ENCODE peak calls at places on chromosome 4, in six cellular contexts. E is sigmoid colon, I is GM12878, V is fibroblast of lung, Z is K562, B is upper lobe of right lung. O is an unnamed sample.

GRCh38 chr4:122764808-122765189 is 32.3 kb downstream of the BBS12 start:
- DNase-seq in I (no peak), B (no peak), Z (no peak), V (peak; percentile 92), E (no peak), O (peak; percentile 86)

GRCh38 chr4:2931765-2932560 is 31.2 kb downstream of the NOP14 start:
- DNase-seq in Z (no peak), E (peak; percentile 80), B (peak; percentile 85), I (peak; percentile 55), V (no peak), O (no peak)

GRCh38 chr4:11782859-11783258 is 354.2 kb upstream of the HS3ST1 start:
- DNase-seq in Z (no peak), B (no peak), V (no peak), I (no peak), E (no peak), O (no peak)

GRCh38 chr4:141046255-141046654 is 87.0 kb downstream of the RNF150 start:
- DNase-seq in E (peak; percentile 78), B (no peak), Z (peak; percentile 2), V (peak; percentile 95), I (no peak), O (peak; percentile 96)

GRCh38 chr4:83011779-83012630 is 1.4 kb upstream of the LIN54 start:
- DNase-seq in E (peak; percentile 71), Z (peak; percentile 59), B (peak; percentile 76), I (no peak), V (peak; percentile 23), O (no peak)

GRCh38 chr4:120718979-120719566 is 203.5 kb downstream of the PRDM5 start:
- DNase-seq in V (peak; percentile 60), Z (peak; percentile 1), E (no peak), I (no peak), B (no peak), O (no peak)

GRCh38 chr4:37726666-37727065 is 40.5 kb upstream of the RELL1 start:
- DNase-seq in V (peak; percentile 69), Z (no peak), I (no peak), E (no peak), B (no peak), O (no peak)

GRCh38 chr4:6001965-6002833 is 16.0 kb downstream of the C4orf50 start:
- DNase-seq in V (no peak), I (no peak), B (peak; percentile 40), Z (no peak), E (no peak), O (no peak)

GRCh38 chr4:56821394-56822263 is at the start of gene SPINK2:
- DNase-seq in V (no peak), E (no peak), Z (peak; percentile 45), B (peak; percentile 78), I (no peak), O (no peak)

GRCh38 chr4:86498560-86499166 is 95.5 kb upstream of the PTPN13 start:
- DNase-seq in E (no peak), I (no peak), B (no peak), Z (peak; percentile 42), V (peak; percentile 74), O (peak; percentile 51)

GRCh38 chr4:78059524-78059889 is 2.4 kb downstream of the FRAS1 start:
- DNase-seq in I (no peak), B (no peak), Z (peak; percentile 72), V (peak; percentile 79), E (peak; percentile 70), O (no peak)

GRCh38 chr4:70703695-70704332 is 15.5 kb downstream of the UTP3 start:
- DNase-seq in V (peak; percentile 72), I (no peak), E (no peak), B (no peak), Z (peak; percentile 31), O (no peak)

GRCh38 chr4:52588771-52589591 is 70.1 kb downstream of the USP46 start:
- DNase-seq in Z (peak; percentile 6), E (no peak), V (peak; percentile 76), I (no peak), B (no peak), O (peak; percentile 44)

GRCh38 chr4:23686169-23686903 is 203.5 kb downstream of the PPARGC1A start:
- DNase-seq in V (no peak), B (no peak), I (no peak), E (no peak), Z (no peak), O (no peak)

GRCh38 chr4:76377922-76378321 is 43.0 kb downstream of the CCDC158 start:
- DNase-seq in I (no peak), V (peak; percentile 64), E (no peak), B (peak; percentile 62), Z (peak; percentile 69), O (no peak)

GRCh38 chr4:8435656-8436121 is 4.8 kb downstream of the ACOX3 start:
- DNase-seq in V (peak; percentile 20), B (no peak), Z (peak; percentile 81), I (peak; percentile 62), E (no peak), O (no peak)

GRCh38 chr4:87045659-87046058 is 110.8 kb downstream of the AFF1 start:
- DNase-seq in V (no peak), I (no peak), B (no peak), E (no peak), Z (no peak), O (no peak)

GRCh38 chr4:71553605-71554004 is 214.8 kb downstream of the SLC4A4 start:
- DNase-seq in B (no peak), I (no peak), Z (peak; percentile 9), V (peak; percentile 68), E (no peak), O (peak; percentile 52)

GRCh38 chr4:157012781-157013180 is 41.2 kb upstream of the PDGFC start:
- DNase-seq in B (no peak), E (no peak), Z (no peak), I (no peak), V (no peak), O (peak; percentile 45)

GRCh38 chr4:140069068-140069467 is 84.9 kb downstream of the MAML3 start:
- DNase-seq in V (peak; percentile 68), I (no peak), Z (no peak), E (no peak), B (peak; percentile 66), O (no peak)

GRCh38 chr4:90127223-90127705 is at the start of gene CCSER1:
- DNase-seq in B (peak; percentile 91), V (peak; percentile 44), E (peak; percentile 74), I (no peak), Z (no peak), O (no peak)

GRCh38 chr4:84814100-84814750 is 152.3 kb downstream of the WDFY3 start:
- DNase-seq in E (no peak), B (no peak), Z (peak; percentile 56), I (no peak), V (peak; percentile 91), O (peak; percentile 59)

GRCh38 chr4:36269533-36269932 is 11.9 kb upstream of the DTHD1 start:
- DNase-seq in B (no peak), E (no peak), V (no peak), Z (no peak), I (no peak), O (no peak)

GRCh38 chr4:124415206-124415605 is 297.3 kb downstream of the ANKRD50 start:
- DNase-seq in I (no peak), B (no peak), E (no peak), Z (no peak), V (peak; percentile 46), O (peak; percentile 25)

DNA sequence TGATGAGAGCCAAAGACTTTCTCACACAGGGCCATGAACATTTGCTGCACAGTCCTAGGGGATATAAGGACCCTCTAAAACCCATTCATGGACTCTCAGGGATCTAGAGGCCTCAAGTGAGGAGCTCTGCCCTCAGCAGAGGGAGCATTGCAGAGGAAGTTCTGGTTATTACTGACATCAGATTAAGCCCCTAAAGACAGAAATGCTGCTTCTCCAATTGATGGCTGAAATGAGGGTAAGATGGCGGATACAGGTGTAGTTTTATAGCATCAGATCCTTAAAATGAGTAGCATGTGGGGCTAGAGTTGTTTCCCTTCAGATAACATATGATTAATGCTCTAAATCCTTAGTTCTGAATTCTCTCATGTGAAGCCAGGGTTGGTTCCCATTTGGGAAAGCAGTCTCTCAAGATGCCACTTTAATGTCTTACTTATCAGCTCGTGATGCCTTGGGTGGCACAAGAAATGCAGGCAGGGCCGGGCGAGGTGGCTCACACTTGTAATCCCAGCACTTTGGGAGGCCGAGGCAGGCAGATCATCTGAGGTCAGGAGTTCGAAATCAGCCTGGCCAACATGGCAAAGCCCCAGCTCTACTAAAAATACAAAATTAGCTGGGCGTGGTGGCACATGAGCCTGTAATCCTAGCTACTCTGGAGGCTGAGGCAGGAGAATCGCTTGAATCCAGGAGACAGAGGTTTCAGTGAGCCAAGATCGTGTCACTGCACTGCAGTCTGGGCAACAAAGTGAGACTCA is 7.9 kb downstream of the RHOH start:
- DNase-seq in E (no peak), I (no peak), Z (no peak), V (no peak), B (no peak), O (no peak)
- H3K4me3 ChIP-seq in E (no peak overlapping the region), I (peak overlapping the region; percentile 72), Z (peak overlapping the region; percentile 46), V (no peak overlapping the region), B (peak overlapping the region; percentile 4), O (no peak overlapping the region)

GRCh38 chr4:26452565-26453531 is 37.4 kb downstream of the CCKAR start:
- DNase-seq in B (no peak), E (no peak), I (no peak), Z (no peak), V (no peak), O (no peak)
- TF ChIP-seq CTCF in B (no peak), E (no peak), I (no peak), Z (no peak), V (no peak), O (no peak)

GRCh38 chr4:1209821-1210220 is 37.4 kb upstream of the SPON2 start:
- DNase-seq in B (peak; percentile 74), E (peak; percentile 94), I (no peak), Z (no peak), V (peak; percentile 94), O (no peak)

GRCh38 chr4:1208970-1209704 is 36.8 kb upstream of the SPON2 start:
- DNase-seq in E (peak; percentile 73), Z (no peak), B (peak; percentile 64), I (no peak), V (peak; percentile 51), O (no peak)

GRCh38 chr4:1207603-1208265 is 35.4 kb upstream of the SPON2 start:
- DNase-seq in I (no peak), V (peak; percentile 95), Z (no peak), E (peak; percentile 90), B (peak; percentile 81), O (no peak)

GRCh38 chr4:1207157-1207470 is 34.7 kb upstream of the SPON2 start:
- DNase-seq in V (no peak), E (peak; percentile 66), B (peak; percentile 58), Z (no peak), I (no peak), O (no peak)

DNA sequence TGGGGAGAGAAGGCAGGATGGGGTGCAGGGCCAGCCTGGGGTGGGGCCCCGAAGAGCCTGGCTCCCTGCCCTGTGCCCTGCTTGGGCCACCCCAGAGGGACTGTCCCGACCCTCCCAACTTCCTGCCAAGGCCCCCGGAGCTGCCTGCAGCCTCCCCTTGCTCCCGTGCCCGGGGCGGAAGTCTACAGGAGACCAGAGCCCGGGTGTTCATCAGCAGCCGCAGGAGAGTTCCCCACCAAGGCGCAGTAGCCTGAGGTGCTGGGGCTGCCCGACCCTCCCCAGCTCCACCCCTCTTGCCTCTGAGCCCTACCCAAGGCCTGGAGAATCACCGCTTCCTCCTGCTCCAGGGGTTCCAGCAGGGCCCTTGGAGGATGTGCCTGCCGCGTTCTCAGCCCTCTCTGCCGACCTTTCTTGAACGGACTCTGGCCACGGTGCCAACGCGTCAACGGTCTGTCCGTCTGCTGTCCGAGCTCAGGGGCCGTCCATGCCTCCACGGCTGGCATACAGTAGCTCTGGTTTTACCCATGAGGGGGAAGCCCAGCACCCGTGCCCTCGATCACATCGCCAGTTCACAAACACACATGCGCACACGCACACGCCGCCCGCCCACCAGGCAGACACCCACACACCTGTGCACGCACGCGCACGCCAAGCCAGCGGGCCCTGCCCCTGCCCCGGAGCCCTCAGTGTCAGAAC is 36.0 kb upstream of the SPON2 start:
- DNase-seq in E (peak; percentile 72), V (no peak), Z (no peak), B (peak; percentile 66), I (no peak), O (no peak)
- H3K4me3 ChIP-seq in E (no peak overlapping the region), V (no peak overlapping the region), Z (no peak overlapping the region), B (no peak overlapping the region), I (no peak overlapping the region), O (no peak overlapping the region)

GRCh38 chr4:150960079-150960478 is 55.0 kb downstream of the LRBA start:
- DNase-seq in Z (peak; percentile 26), I (no peak), B (no peak), E (no peak), V (peak; percentile 52), O (peak; percentile 10)
- TF ChIP-seq CTCF in Z (peak; percentile 42), I (peak; percentile 24), B (peak; percentile 48), E (no peak), V (peak; percentile 75), O (peak; percentile 77)